ENCODE peak calls at places on chromosome 19, in ten cellular contexts. S is neural crest cell; L is suprapubic skin; F is psoas muscle; V is amygdala; M is WTC11; Z is stimulated activated CD8-positive, alpha-beta memory T cell treated with anti-CD3 and anti-CD28 coated beads, Interleukin-7, amount 100 ng/mL, for 1 hour; X is stimulated activated CD4-positive, alpha-beta T cell treated with anti-CD3 and anti-CD28 coated beads, Interleukin-4, amount 100 ng/mL, for 4 hours; K is thoracic aorta; P is HEK293T. H is an unnamed sample.
A peak's percentile ranks its signal among the peaks of the same experiment; 100 is the strongest.

GRCh38 chr19:15368051-15368632 is 11.4 kb downstream of the AKAP8 start:
- DNase-seq in X (no peak), P (no peak), F (no peak), V (no peak), M (no peak), Z (no peak), L (no peak), S (no peak), K (no peak), H (no peak)

GRCh38 chr19:16301999-16302694 is 22.5 kb upstream of the KLF2 start:
- DNase-seq in Z (no peak), X (no peak), F (peak; percentile 74), S (no peak), K (no peak), L (no peak), P (no peak), V (no peak), M (no peak), H (no peak)

GRCh38 chr19:7202888-7203287 is 91.3 kb downstream of the INSR start:
- DNase-seq in M (no peak), K (no peak), S (no peak), L (no peak), P (no peak), F (no peak), V (no peak), Z (no peak), X (no peak), H (no peak)

GRCh38 chr19:28472843-28473242 is 740.1 kb downstream of the UQCRFS1 start:
- DNase-seq in V (no peak), L (no peak), P (no peak), X (no peak), S (no peak), F (no peak), Z (no peak), K (no peak), M (no peak), H (peak; percentile 17)

GRCh38 chr19:32829345-32829896 is 40.1 kb downstream of the SLC7A9 start:
- DNase-seq in L (no peak), Z (no peak), K (no peak), S (no peak), P (no peak), X (no peak), F (no peak), M (no peak), V (no peak), H (no peak)

GRCh38 chr19:38100589-38100988 is 123.4 kb downstream of the DPF1 start:
- DNase-seq in F (no peak), P (no peak), M (no peak), L (no peak), S (no peak), V (no peak), X (no peak), Z (no peak), K (no peak), H (no peak)

GRCh38 chr19:29421186-29421525 is 104.6 kb upstream of the VSTM2B start:
- DNase-seq in P (no peak), Z (no peak), X (no peak), S (no peak), L (no peak), F (no peak), K (no peak), M (no peak), V (no peak), H (no peak)

GRCh38 chr19:38774181-38774950 is 1.0 kb upstream of the LGALS7 start:
- DNase-seq in K (no peak), M (no peak), Z (no peak), F (no peak), P (no peak), X (no peak), S (no peak), V (no peak), L (no peak), H (no peak)

GRCh38 chr19:7860166-7860901 is 13.9 kb downstream of the PRR36 start:
- DNase-seq in M (no peak), S (no peak), L (no peak), F (no peak), K (no peak), P (no peak), X (no peak), V (no peak), Z (no peak), H (no peak)

GRCh38 chr19:56269348-56269747 is 3.2 kb upstream of the EDDM13 start:
- DNase-seq in X (no peak), S (no peak), V (no peak), M (no peak), Z (no peak), F (no peak), K (no peak), P (no peak), L (no peak), H (no peak)

GRCh38 chr19:49409441-49410029 is 13.7 kb downstream of the PTH2 start:
- DNase-seq in P (no peak), M (no peak), V (no peak), X (no peak), L (no peak), Z (no peak), F (no peak), K (no peak), S (no peak), H (no peak)

GRCh38 chr19:5445667-5446066 is 9.6 kb upstream of the ZNRF4 start:
- DNase-seq in P (no peak), V (no peak), Z (no peak), X (no peak), F (no peak), L (no peak), M (no peak), S (no peak), K (no peak), H (no peak)

GRCh38 chr19:722553-723101 is 13.9 kb downstream of the PALM start:
- DNase-seq in K (no peak), V (no peak), Z (no peak), F (peak; percentile 61), L (no peak), P (no peak), M (no peak), S (no peak), X (no peak), H (no peak)

GRCh38 chr19:35090160-35090794 is 25.3 kb upstream of the FXYD3 start:
- DNase-seq in F (peak; percentile 41), V (peak; percentile 75), S (peak; percentile 60), Z (no peak), X (peak; percentile 14), K (no peak), M (peak; percentile 71), L (no peak), P (peak; percentile 81), H (peak; percentile 74)

GRCh38 chr19:39156230-39156890 is 30.8 kb downstream of the PAK4 start:
- DNase-seq in V (no peak), P (no peak), K (no peak), S (no peak), L (no peak), F (no peak), M (no peak), Z (no peak), X (peak; percentile 5), H (no peak)

GRCh38 chr19:35166100-35167063 is 11.8 kb downstream of the FXYD5 start:
- DNase-seq in L (peak; percentile 18), V (no peak), K (no peak), M (no peak), X (no peak), F (no peak), P (no peak), Z (no peak), S (no peak), H (no peak)

GRCh38 chr19:4619668-4620294 is 19.5 kb upstream of the TNFAIP8L1 start:
- DNase-seq in M (no peak), X (no peak), V (no peak), S (no peak), F (no peak), K (no peak), Z (no peak), P (no peak), L (no peak), H (no peak)

GRCh38 chr19:39390460-39390758 is 497 bp downstream of the PAF1 start:
- DNase-seq in S (no peak), Z (peak; percentile 59), P (no peak), V (no peak), K (no peak), L (no peak), X (peak; percentile 68), F (no peak), M (no peak), H (peak; percentile 80)

GRCh38 chr19:54332149-54332548 is 6.8 kb downstream of the LILRA4 start:
- DNase-seq in V (no peak), M (no peak), P (no peak), F (no peak), X (no peak), S (no peak), K (no peak), L (no peak), Z (no peak), H (no peak)